ENCODE peak calls at places on chromosomes 11 and 22, in nine cellular contexts. V is stomach, B is vagina, K is HCT116, O is A549, S is right lobe of liver, Q is gastrocnemius medialis, W is GM12878, E is adrenal gland. U is an unnamed sample.

GRCh38 chr11:121671276-121672168 is 218.8 kb upstream of the SORL1-AS1 start:
- DNase-seq in W (no peak), Q (no peak), V (no peak), S (no peak), K (no peak), B (peak), O (no peak), E (no peak), U (peak)

GRCh38 chr11:125072210-125072960 is 9.3 kb downstream of the SLC37A2 start:
- DNase-seq in K (no peak), V (no peak), E (peak), B (peak), S (no peak), W (peak), O (no peak), Q (peak), U (no peak)

GRCh38 chr22:30444632-30445437 is 19.3 kb downstream of the MTFP1 start:
- DNase-seq in K (peak), S (peak), V (peak), Q (no peak), W (no peak), E (peak), O (peak), B (no peak), U (no peak)

GRCh38 chr11:90601261-90601660 is 378.4 kb upstream of the CHORDC1 start:
- DNase-seq in K (no peak), O (no peak), V (no peak), E (no peak), B (no peak), S (no peak), Q (no peak), W (no peak), U (no peak)

GRCh38 chr11:92790376-92790775 is 179.1 kb upstream of the MTNR1B start:
- DNase-seq in B (no peak), O (peak), S (no peak), W (no peak), E (no peak), V (no peak), Q (no peak), K (no peak), U (no peak)

GRCh38 chr22:21765909-21766529 is 30.4 kb upstream of the YPEL1 start:
- DNase-seq in O (no peak), B (no peak), S (no peak), V (no peak), W (no peak), E (no peak), K (no peak), Q (no peak), U (no peak)

GRCh38 chr11:93668171-93668570 is 6.7 kb downstream of the CEP295 start:
- DNase-seq in W (no peak), B (no peak), V (no peak), E (no peak), K (no peak), O (no peak), S (no peak), Q (no peak), U (no peak)

GRCh38 chr11:99952816-99953215 is 734.3 kb upstream of the ARHGAP42 start:
- DNase-seq in Q (no peak), V (no peak), O (peak), B (no peak), S (no peak), E (no peak), W (no peak), K (no peak), U (no peak)

GRCh38 chr22:30921108-30921507 is 47.5 kb downstream of the MORC2 start:
- DNase-seq in W (no peak), B (peak), O (no peak), V (no peak), K (no peak), S (no peak), Q (no peak), E (no peak), U (peak)

GRCh38 chr11:12951376-12951775 is 57.7 kb upstream of the RASSF10 start:
- DNase-seq in B (no peak), O (no peak), V (no peak), S (no peak), Q (no peak), E (no peak), W (no peak), K (no peak), U (no peak)

GRCh38 chr11:3197044-3197715 is 21.4 kb downstream of the MRGPRG start:
- DNase-seq in Q (no peak), B (no peak), V (peak), E (no peak), W (no peak), K (no peak), S (peak), O (no peak), U (no peak)

GRCh38 chr11:75315439-75315805 is 36.0 kb downstream of the ARRB1 start:
- DNase-seq in Q (no peak), K (no peak), E (no peak), W (no peak), V (no peak), O (no peak), B (no peak), S (no peak), U (no peak)

GRCh38 chr22:22410121-22410520 is 98.4 kb downstream of the ZNF280B start:
- DNase-seq in B (peak), E (no peak), Q (no peak), O (no peak), S (no peak), K (no peak), V (no peak), W (no peak), U (peak)

GRCh38 chr11:10514210-10514609 is 26.8 kb downstream of the RNF141 start:
- DNase-seq in S (no peak), V (no peak), Q (no peak), O (peak), E (no peak), K (no peak), W (no peak), B (no peak), U (no peak)

GRCh38 chr11:44632466-44633123 is 67.1 kb downstream of the CD82 start:
- DNase-seq in W (no peak), B (no peak), S (peak), K (peak), Q (peak), E (peak), V (peak), O (peak), U (peak)

GRCh38 chr22:46917702-46918101 is 155.3 kb downstream of the TBC1D22A start:
- DNase-seq in E (no peak), K (no peak), O (no peak), W (no peak), V (no peak), Q (no peak), S (no peak), B (no peak), U (no peak)

GRCh38 chr11:73314121-73314948 is 6.3 kb downstream of the ARHGEF17 start:
- DNase-seq in V (no peak), B (no peak), K (no peak), O (peak), W (no peak), E (no peak), S (no peak), Q (no peak), U (no peak)

GRCh38 chr22:16915711-16916110 is 90.5 kb upstream of the XKR3 start:
- DNase-seq in W (no peak), O (no peak), S (no peak), K (no peak), Q (no peak), B (no peak), V (no peak), E (no peak), U (no peak)

GRCh38 chr11:122102426-122102825 is 13.6 kb downstream of the BLID start:
- DNase-seq in V (no peak), O (no peak), K (no peak), W (no peak), S (no peak), Q (no peak), B (no peak), E (no peak), U (no peak)

DNA sequence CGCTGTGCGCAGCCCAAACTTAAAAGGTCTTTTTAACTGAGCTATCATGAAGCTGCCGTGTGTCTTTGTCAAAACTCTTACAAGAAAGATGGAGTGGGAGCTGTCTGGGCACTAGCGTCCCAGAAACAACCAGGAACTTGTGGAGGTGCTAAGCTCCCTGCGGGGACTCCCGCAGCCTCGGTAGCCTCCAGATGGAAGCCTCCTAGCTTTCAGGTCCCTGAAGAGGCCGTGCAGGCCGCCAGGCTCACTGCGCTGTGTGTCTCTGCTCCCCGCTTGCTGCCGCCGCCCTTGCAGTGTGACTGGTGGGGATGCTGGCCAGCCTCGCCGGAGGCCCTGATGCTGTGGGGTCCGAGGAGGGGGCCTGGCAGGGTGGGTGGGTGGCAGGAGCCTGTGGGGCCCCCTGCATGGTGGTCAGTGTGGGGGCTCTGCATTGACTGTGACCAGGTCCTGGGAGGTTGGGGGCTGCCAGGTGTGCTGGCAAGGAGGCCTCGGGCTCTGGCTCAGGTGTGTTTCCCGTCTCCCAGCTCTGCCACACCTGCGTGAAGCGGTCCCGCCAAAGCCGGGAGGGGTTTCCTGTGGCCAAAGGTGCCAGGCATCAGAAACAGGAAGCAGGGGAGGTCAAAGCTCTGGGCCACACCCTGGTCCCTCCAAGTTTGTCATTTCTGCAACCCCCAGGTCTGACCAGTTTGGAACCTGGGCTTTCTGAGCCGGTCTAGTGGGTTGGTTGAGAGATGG is 1.2 kb downstream of the TRABD start:
- DNase-seq in W (no peak), V (peak), Q (no peak), S (peak), O (no peak), E (no peak), B (no peak), K (no peak), U (no peak)
- TF ChIP-seq POLR2A in W (peak), V (no peak), Q (no peak), S (no peak), O (no peak), E (no peak), B (no peak), K (no peak), U (no peak)

GRCh38 chr11:64356498-64357411 is 2.2 kb upstream of the RPS6KA4 start:
- DNase-seq in B (no peak), Q (no peak), S (no peak), O (peak), K (peak), E (no peak), W (no peak), V (peak), U (no peak)
- TF ChIP-seq POLR2A in B (no peak), Q (no peak), S (no peak), O (no peak), K (no peak), E (no peak), W (no peak), V (no peak), U (no peak)

DNA sequence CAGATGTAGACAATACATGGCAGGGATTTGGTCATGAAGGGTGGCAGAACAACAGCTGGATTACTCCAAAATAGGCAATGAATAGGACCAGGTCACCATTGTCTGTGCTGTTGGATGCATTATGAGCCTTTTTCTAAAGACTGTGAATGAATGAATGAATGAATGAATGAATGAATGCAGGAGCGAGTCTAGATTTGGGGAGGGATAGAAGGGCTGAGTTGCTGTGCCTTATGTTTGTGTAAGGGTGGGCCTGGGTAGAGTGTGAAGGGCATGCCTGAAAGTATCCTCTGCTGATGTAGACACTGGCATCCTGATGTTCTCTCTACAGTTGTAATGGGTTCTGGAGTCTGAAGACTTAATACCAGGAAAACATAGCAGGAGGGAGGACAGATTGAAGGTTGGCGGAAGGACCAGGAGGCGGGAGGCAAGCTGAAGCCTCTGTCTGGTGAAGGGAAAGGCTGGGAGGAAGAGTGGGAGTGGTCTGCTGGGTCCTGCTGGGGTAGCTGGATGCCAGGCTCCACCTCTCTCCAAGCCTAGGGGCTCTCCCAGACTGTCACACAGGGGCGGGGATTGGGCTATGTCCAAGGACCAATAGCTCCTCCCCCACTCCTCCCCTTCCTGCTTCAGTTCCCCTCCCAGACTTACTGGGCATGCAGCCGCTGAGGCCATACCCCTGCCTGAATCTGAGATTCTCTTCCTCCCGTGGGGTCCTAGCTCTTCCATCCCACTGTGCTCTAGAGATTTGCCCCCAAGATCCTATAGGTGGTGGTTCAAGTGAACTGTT is 4.8 kb downstream of the TRIM3 start:
- DNase-seq in O (peak), B (no peak), S (peak), K (peak), E (peak), Q (peak), W (peak), V (peak), U (peak)
- TF ChIP-seq POLR2A in O (no peak), B (no peak), S (no peak), K (peak), E (no peak), Q (no peak), W (peak), V (no peak), U (no peak)

GRCh38 chr22:50260434-50260800 is 1.1 kb downstream of the MAPK12 start:
- DNase-seq in W (no peak), S (no peak), Q (peak), V (no peak), E (no peak), K (no peak), B (no peak), O (no peak), U (no peak)

GRCh38 chr22:50259302-50259701 is 2.2 kb downstream of the MAPK12 start:
- DNase-seq in Q (peak), E (no peak), O (no peak), V (no peak), S (no peak), W (no peak), K (no peak), B (no peak), U (no peak)

GRCh38 chr22:50261615-50262459 is at the start of gene MAPK12:
- DNase-seq in B (no peak), K (no peak), S (no peak), O (no peak), V (no peak), W (no peak), Q (peak), E (no peak), U (no peak)

GRCh38 chr22:50262460-50262911 is 1.0 kb upstream of the MAPK12 start:
- DNase-seq in W (no peak), K (no peak), S (no peak), B (no peak), V (no peak), E (no peak), Q (peak), O (peak), U (no peak)

GRCh38 chr22:50260801-50261614 is 475 bp downstream of the MAPK12 start:
- DNase-seq in K (no peak), O (peak), S (no peak), V (peak), E (no peak), Q (peak), W (no peak), B (no peak), U (no peak)
- TF ChIP-seq POLR2A in K (no peak), O (peak), S (no peak), V (no peak), E (no peak), Q (no peak), W (peak), B (no peak), U (no peak)

GRCh38 chr11:117607449-117607848 is 189.6 kb downstream of the DSCAML1 start:
- DNase-seq in S (no peak), O (no peak), W (no peak), Q (no peak), V (no peak), E (no peak), B (no peak), K (no peak), U (no peak)

GRCh38 chr11:117610045-117610444 is 187.0 kb downstream of the DSCAML1 start:
- DNase-seq in E (no peak), S (no peak), K (no peak), O (peak), B (no peak), Q (no peak), V (no peak), W (peak), U (no peak)

GRCh38 chr11:117612111-117612510 is 184.9 kb downstream of the DSCAML1 start:
- DNase-seq in S (no peak), W (no peak), E (no peak), B (no peak), K (no peak), O (no peak), Q (no peak), V (no peak), U (no peak)

GRCh38 chr11:117613521-117613920 is 183.5 kb downstream of the DSCAML1 start:
- DNase-seq in Q (no peak), O (no peak), V (no peak), B (no peak), S (no peak), E (no peak), W (no peak), K (no peak), U (no peak)

GRCh38 chr11:117610901-117611300 is 186.1 kb downstream of the DSCAML1 start:
- DNase-seq in O (no peak), Q (no peak), V (no peak), E (no peak), K (no peak), W (no peak), S (no peak), B (no peak), U (no peak)
- TF ChIP-seq POLR2A in O (no peak), Q (no peak), V (no peak), E (no peak), K (no peak), W (no peak), S (no peak), B (no peak), U (no peak)

U was measured in esophagus muscularis mucosa.